ENCODE peak calls at places on chromosome 17, in eight cellular contexts. B, U, W, G, R, N, M and D are unnamed samples.

GRCh38 chr17:46125831-46126230 is 67.4 kb downstream of the KANSL1 start:
- DNase-seq in M (no peak), B (no peak), W (no peak), U (no peak), R (no peak), N (no peak), G (no peak), D (no peak)

GRCh38 chr17:76414334-76415295 is 30.2 kb downstream of the SPHK1 start:
- DNase-seq in U (no peak), M (no peak), W (no peak), R (peak; percentile 74), G (no peak), B (peak; percentile 75), N (no peak), D (no peak)

GRCh38 chr17:38719284-38719942 is 10.7 kb upstream of the CISD3 start:
- DNase-seq in R (no peak), G (no peak), W (peak; percentile 39), M (no peak), U (no peak), N (peak; percentile 52), B (no peak), D (no peak)

GRCh38 chr17:13575922-13576419 is 25.8 kb downstream of the HS3ST3A1 start:
- DNase-seq in W (no peak), R (no peak), M (no peak), G (no peak), B (no peak), N (peak; percentile 48), U (no peak), D (no peak)

GRCh38 chr17:17624776-17625175 is 33.3 kb upstream of the PEMT start:
- DNase-seq in R (no peak), M (no peak), W (no peak), U (no peak), N (no peak), B (no peak), G (no peak), D (no peak)

GRCh38 chr17:66976781-66977201 is 12.3 kb downstream of the CACNG4 start:
- DNase-seq in G (no peak), B (no peak), M (no peak), U (no peak), W (peak; percentile 60), N (no peak), R (no peak), D (no peak)

GRCh38 chr17:15662726-15663125 is 21.4 kb downstream of the TRIM16 start:
- DNase-seq in U (peak; percentile 42), W (no peak), N (no peak), M (no peak), G (no peak), B (no peak), R (no peak), D (no peak)

GRCh38 chr17:55717898-55718735 is 4.5 kb downstream of the TMEM100 start:
- DNase-seq in N (peak; percentile 82), W (peak; percentile 83), M (peak; percentile 79), R (peak; percentile 89), U (peak; percentile 42), B (peak; percentile 84), G (peak; percentile 48), D (peak; percentile 50)

GRCh38 chr17:34579979-34580684 is 750 bp downstream of the TMEM132E start:
- DNase-seq in N (peak; percentile 50), G (no peak), W (peak; percentile 55), U (peak; percentile 3), M (no peak), B (no peak), R (no peak), D (no peak)

GRCh38 chr17:11948791-11949190 is 48.5 kb downstream of the ZNF18 start:
- DNase-seq in U (peak; percentile 78), G (peak; percentile 62), W (no peak), N (no peak), B (no peak), R (no peak), M (no peak), D (no peak)

GRCh38 chr17:10149573-10150399 is 48.6 kb downstream of the GAS7 start:
- DNase-seq in M (no peak), R (no peak), W (no peak), B (no peak), G (no peak), N (no peak), U (peak; percentile 16), D (no peak)

GRCh38 chr17:56908061-56908542 is 5.7 kb downstream of the TRIM25 start:
- DNase-seq in W (no peak), N (no peak), U (no peak), G (no peak), R (no peak), M (no peak), B (peak; percentile 77), D (peak; percentile 14)

GRCh38 chr17:4845128-4845527 is 12.0 kb downstream of the MINK1 start:
- DNase-seq in W (no peak), M (no peak), B (no peak), G (no peak), R (no peak), U (no peak), N (no peak), D (no peak)

GRCh38 chr17:1164935-1165556 is 14.7 kb downstream of the ABR start:
- DNase-seq in W (no peak), B (no peak), U (no peak), G (no peak), M (no peak), R (no peak), N (no peak), D (no peak)

GRCh38 chr17:65914784-65915342 is 277.1 kb downstream of the CEP112 start:
- DNase-seq in U (peak; percentile 2), R (no peak), M (no peak), B (no peak), N (no peak), W (no peak), G (no peak), D (no peak)

GRCh38 chr17:38447502-38448095 is 19.3 kb downstream of the ARHGAP23 start:
- DNase-seq in G (no peak), M (no peak), B (no peak), N (no peak), R (no peak), W (no peak), U (no peak), D (no peak)

GRCh38 chr17:69640073-69640472 is 225.6 kb downstream of the MAP2K6 start:
- DNase-seq in M (no peak), B (no peak), U (no peak), R (no peak), N (no peak), G (no peak), W (no peak), D (no peak)

GRCh38 chr17:30021708-30022317 is 80.4 kb downstream of the EFCAB5 start:
- DNase-seq in B (no peak), W (peak; percentile 14), N (no peak), M (peak; percentile 31), R (no peak), G (peak; percentile 13), U (peak; percentile 35), D (peak; percentile 11)

GRCh38 chr17:80964859-80965580 is 26.6 kb upstream of the CHMP6 start:
- DNase-seq in M (no peak), W (no peak), G (no peak), B (peak; percentile 54), R (no peak), U (no peak), N (no peak), D (no peak)

GRCh38 chr17:47066095-47066494 is 87.0 kb upstream of the RPRML start:
- DNase-seq in R (no peak), U (no peak), M (no peak), N (no peak), B (no peak), G (no peak), W (no peak), D (no peak)

GRCh38 chr17:21268596-21269188 is 15.5 kb upstream of the NATD1 start:
- DNase-seq in R (no peak), G (no peak), W (no peak), U (no peak), N (no peak), B (peak; percentile 23), M (no peak), D (no peak)

GRCh38 chr17:7147772-7148171 is 31.4 kb downstream of the ASGR1 start:
- DNase-seq in B (no peak), N (no peak), U (peak; percentile 43), M (no peak), G (no peak), R (no peak), W (no peak), D (no peak)
- TF ChIP-seq CTCF in B (no peak), N (no peak), U (peak; percentile 22), M (no peak), G (no peak), R (no peak), W (no peak), D (no peak)

DNA sequence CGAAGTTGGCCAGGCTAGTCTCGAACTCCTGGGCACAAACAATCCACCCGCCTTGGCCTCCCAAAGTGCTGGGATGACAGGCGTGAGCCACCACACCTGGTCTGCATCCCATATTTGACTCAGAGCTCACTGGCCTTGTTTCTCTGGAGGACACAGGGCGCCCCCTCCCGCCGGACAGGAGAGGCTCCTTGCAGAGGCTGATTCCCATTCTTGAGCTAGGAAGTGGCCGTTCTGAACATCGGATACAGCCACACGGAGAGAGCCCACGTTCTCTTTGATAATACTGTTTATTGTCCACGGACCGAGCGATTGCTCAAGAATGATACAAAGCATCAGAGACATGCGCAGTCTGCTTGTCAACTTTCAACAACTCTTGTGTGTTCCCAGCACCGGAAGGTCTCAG is 12.1 kb upstream of the USP36 start:
- DNase-seq in U (no peak), N (peak; percentile 52), G (no peak), M (no peak), B (peak; percentile 19), R (no peak), W (no peak), D (no peak)
- TF ChIP-seq CTCF in U (no peak), N (no peak), G (peak; percentile 41), M (no peak), B (no peak), R (no peak), W (no peak), D (no peak)

GRCh38 chr17:58575511-58575910 is 61.1 kb upstream of the MTMR4 start:
- DNase-seq in G (no peak), N (no peak), R (no peak), M (no peak), U (peak; percentile 84), W (no peak), B (no peak), D (no peak)

GRCh38 chr17:58574025-58574424 is 59.6 kb upstream of the MTMR4 start:
- DNase-seq in R (no peak), M (no peak), W (no peak), G (no peak), N (no peak), U (no peak), B (no peak), D (no peak)

GRCh38 chr17:58572846-58573245 is 58.4 kb upstream of the MTMR4 start:
- DNase-seq in N (no peak), G (no peak), M (no peak), B (no peak), R (no peak), U (no peak), W (no peak), D (no peak)

GRCh38 chr17:58576679-58577367 is 62.4 kb upstream of the MTMR4 start:
- DNase-seq in R (no peak), G (no peak), U (peak; percentile 81), M (no peak), B (no peak), W (no peak), N (no peak), D (no peak)

GRCh38 chr17:58577696-58578095 is 63.3 kb upstream of the MTMR4 start:
- DNase-seq in B (peak; percentile 56), M (peak; percentile 68), R (no peak), W (peak; percentile 60), G (no peak), N (peak; percentile 58), U (peak; percentile 40), D (peak; percentile 27)
- TF ChIP-seq CTCF in B (peak; percentile 33), M (peak; percentile 74), R (peak; percentile 48), W (peak; percentile 69), G (peak; percentile 70), N (peak; percentile 68), U (peak; percentile 72), D (peak; percentile 34)

GRCh38 chr17:48163809-48164208 is 56.2 kb downstream of the SNX11 start:
- DNase-seq in N (no peak), M (no peak), W (no peak), R (no peak), G (no peak), U (no peak), B (no peak), D (no peak)
- TF ChIP-seq CTCF in N (no peak), M (no peak), W (no peak), R (no peak), G (no peak), U (no peak), B (no peak), D (no peak)